ENCODE peak calls at places on chromosomes 3 and 15, in ten cellular contexts. F is astrocyte of the spinal cord; N is NCI-H774; R is COLO829; K is activated T-cell treated with anti-CD3 and anti-CD28 coated beads, Interleukin-2, amount 50 U/mL, for 72 hours; J is CD4-positive, CD25-positive, alpha-beta regulatory T cell; W is AML-193; E is NCI-H524; Q is D341Med; X is NCI-H2081. U is an unnamed sample.
A peak's percentile ranks its signal among the peaks of the same experiment; 100 is the strongest.

GRCh38 chr3:13495351-13495813 is 15.3 kb downstream of the HDAC11 start:
- DNase-seq in E (no peak), K (no peak), R (no peak), N (no peak), W (no peak), F (no peak), X (no peak), J (no peak), Q (no peak), U (no peak)

GRCh38 chr3:179244874-179245273 is 6.0 kb downstream of the KCNMB3 start:
- DNase-seq in R (no peak), J (no peak), K (no peak), X (no peak), Q (no peak), N (no peak), E (no peak), W (no peak), F (peak; percentile 60), U (no peak)

GRCh38 chr15:63908281-63908680 is 74.5 kb upstream of the HERC1 start:
- DNase-seq in R (no peak), J (no peak), F (no peak), X (no peak), N (no peak), Q (no peak), W (no peak), K (no peak), E (no peak), U (no peak)

GRCh38 chr3:143888846-143889245 is 40.6 kb upstream of the SLC9A9 start:
- DNase-seq in W (no peak), R (no peak), N (no peak), X (no peak), J (no peak), F (no peak), Q (no peak), E (no peak), K (no peak), U (no peak)

GRCh38 chr15:101610628-101611000 is 41.6 kb downstream of the TM2D3 start:
- DNase-seq in Q (no peak), E (no peak), X (no peak), F (no peak), J (no peak), W (no peak), K (no peak), R (no peak), N (no peak), U (no peak)

GRCh38 chr3:128572644-128573105 is 77.9 kb downstream of the RPN1 start:
- DNase-seq in N (no peak), F (no peak), X (no peak), K (peak; percentile 44), W (no peak), R (no peak), J (no peak), Q (peak; percentile 73), E (peak; percentile 46), U (peak; percentile 32)

GRCh38 chr15:85380860-85381535 is 595 bp downstream of the AKAP13 start:
- DNase-seq in Q (peak; percentile 75), J (peak; percentile 65), X (no peak), E (peak; percentile 26), N (peak; percentile 28), F (no peak), R (no peak), W (no peak), K (peak; percentile 72), U (no peak)

GRCh38 chr3:97958796-97959195 is 13.4 kb downstream of the RIOX2 start:
- DNase-seq in W (no peak), R (no peak), X (no peak), N (no peak), K (no peak), E (no peak), F (no peak), J (no peak), Q (no peak), U (no peak)

GRCh38 chr3:62559831-62560445 is 186.6 kb upstream of the FEZF2 start:
- DNase-seq in N (no peak), W (peak; percentile 5), E (peak; percentile 44), R (peak; percentile 50), K (no peak), F (peak; percentile 57), Q (no peak), J (no peak), X (no peak), U (no peak)

GRCh38 chr3:178719036-178719635 is 182.9 kb downstream of the KCNMB2 start:
- DNase-seq in N (no peak), E (peak; percentile 54), Q (no peak), X (no peak), R (no peak), J (no peak), F (peak; percentile 16), W (no peak), K (no peak), U (no peak)

GRCh38 chr15:62745621-62746180 is 296.8 kb upstream of the TPM1 start:
- DNase-seq in R (no peak), N (no peak), Q (no peak), W (no peak), J (no peak), F (no peak), E (no peak), X (no peak), K (no peak), U (no peak)

GRCh38 chr15:66231421-66232266 is 21.9 kb downstream of the MEGF11 start:
- DNase-seq in Q (no peak), W (no peak), N (no peak), K (no peak), F (no peak), R (no peak), X (no peak), J (no peak), E (peak; percentile 93), U (no peak)

GRCh38 chr3:118984699-118985098 is 49.9 kb downstream of the IGSF11 start:
- DNase-seq in F (no peak), X (no peak), Q (no peak), E (no peak), J (no peak), W (no peak), K (no peak), N (no peak), R (no peak), U (no peak)

GRCh38 chr15:85751731-85752421 is 42.8 kb downstream of the KLHL25 start:
- DNase-seq in K (no peak), N (no peak), Q (peak; percentile 30), W (no peak), F (no peak), J (no peak), E (no peak), X (no peak), R (no peak), U (no peak)

GRCh38 chr3:188169826-188170455 is 16.0 kb downstream of the LPP start:
- DNase-seq in K (no peak), F (no peak), J (no peak), X (no peak), E (no peak), N (no peak), Q (no peak), W (no peak), R (no peak), U (no peak)

GRCh38 chr3:126549861-126550487 is 8.8 kb downstream of the C3orf22 start:
- DNase-seq in R (no peak), Q (peak; percentile 21), K (no peak), X (no peak), N (no peak), W (no peak), E (no peak), J (no peak), F (no peak), U (no peak)

GRCh38 chr3:172280406-172281051 is 167.7 kb downstream of the GHSR start:
- DNase-seq in Q (no peak), K (no peak), X (no peak), R (peak; percentile 19), J (no peak), F (peak; percentile 88), W (no peak), E (no peak), N (no peak), U (no peak)

GRCh38 chr3:174255454-174255853 is 603.7 kb upstream of the NAALADL2 start:
- DNase-seq in F (no peak), W (no peak), X (no peak), R (no peak), E (no peak), Q (no peak), J (no peak), N (no peak), K (no peak), U (no peak)

GRCh38 chr15:43390723-43391122 is 19.8 kb downstream of the TUBGCP4 start:
- DNase-seq in J (no peak), W (no peak), X (no peak), Q (no peak), R (no peak), E (no peak), K (no peak), F (peak; percentile 12), N (no peak), U (no peak)

GRCh38 chr3:134590766-134591165 is 60.1 kb downstream of the KY start:
- DNase-seq in K (no peak), E (no peak), R (no peak), W (no peak), N (no peak), X (no peak), J (no peak), F (no peak), Q (no peak), U (no peak)

GRCh38 chr15:65195542-65196026 is 10.4 kb upstream of the CLPX start:
- DNase-seq in E (peak; percentile 12), N (no peak), W (no peak), K (no peak), X (no peak), J (no peak), F (no peak), R (no peak), Q (no peak), U (no peak)

GRCh38 chr15:78035319-78035718 is 42.2 kb downstream of the TBC1D2B start:
- DNase-seq in F (no peak), W (peak; percentile 19), K (peak; percentile 39), J (no peak), E (no peak), X (no peak), Q (no peak), N (no peak), R (no peak), U (no peak)

GRCh38 chr3:139770577-139770976 is 92.8 kb upstream of the NMNAT3 start:
- DNase-seq in E (no peak), F (no peak), J (no peak), W (no peak), N (no peak), Q (no peak), X (no peak), R (no peak), K (no peak), U (no peak)

GRCh38 chr3:129626744-129627349 is 20.4 kb upstream of the PLXND1 start:
- DNase-seq in W (peak; percentile 93), J (peak; percentile 47), N (peak; percentile 90), K (peak; percentile 88), X (peak; percentile 64), E (peak; percentile 92), F (no peak), Q (peak; percentile 51), R (peak; percentile 95), U (no peak)

GRCh38 chr3:105365536-105366301 is 990 bp upstream of the ALCAM start:
- DNase-seq in F (peak; percentile 87), Q (peak; percentile 60), X (peak; percentile 61), N (no peak), K (peak; percentile 8), E (peak; percentile 93), J (no peak), R (no peak), W (peak; percentile 35), U (peak; percentile 17)

GRCh38 chr3:194231840-194232832 is 96.2 kb downstream of the HES1 start:
- DNase-seq in Q (no peak), R (no peak), W (no peak), K (no peak), X (no peak), E (no peak), J (no peak), F (no peak), N (peak; percentile 22), U (no peak)

GRCh38 chr3:19702416-19703078 is 231.5 kb downstream of the EFHB start:
- DNase-seq in J (no peak), Q (no peak), E (no peak), R (no peak), X (no peak), F (no peak), W (no peak), N (no peak), K (no peak), U (no peak)

GRCh38 chr3:60542981-60543380 is 708.3 kb downstream of the FHIT start:
- DNase-seq in N (no peak), Q (no peak), E (no peak), X (no peak), R (no peak), J (no peak), K (no peak), W (no peak), F (no peak), U (no peak)

U was measured in SK-N-DZ.